ENCODE peak calls at places on chromosomes 5 and 9, in five cellular contexts. One of them, this sample, is unnamed. For H3K4me1, the result is how much of the 10 kb centered on the place peaks cover.

GRCh38 chr9:110179734-110180133 is 28.2 kb downstream of the C9orf152 start:
- DNase-seq in fibroblast of lung: peak
- DNase-seq in K562: no peak
- DNase-seq in right lobe of liver: no peak
- DNase-seq in Peyer's patch: no peak
- DNase-seq in this sample: no peak

GRCh38 chr5:6162175-6162574 is 216.2 kb downstream of the MED10 start:
- DNase-seq in K562: no peak
- DNase-seq in right lobe of liver: no peak
- DNase-seq in fibroblast of lung: no peak
- DNase-seq in Peyer's patch: no peak
- DNase-seq in this sample: no peak

GRCh38 chr5:181181650-181182565 is 23.1 kb downstream of the TRIM7 start:
- DNase-seq in fibroblast of lung: peak
- DNase-seq in right lobe of liver: peak
- DNase-seq in Peyer's patch: peak
- DNase-seq in K562: peak
- DNase-seq in this sample: peak

GRCh38 chr9:110942522-110942921 is 95.7 kb downstream of the LPAR1 start:
- DNase-seq in fibroblast of lung: peak
- DNase-seq in K562: no peak
- DNase-seq in Peyer's patch: no peak
- DNase-seq in right lobe of liver: no peak
- DNase-seq in this sample: no peak

GRCh38 chr5:103132684-103133083 is 12.6 kb downstream of the PPIP5K2 start:
- DNase-seq in Peyer's patch: no peak
- DNase-seq in K562: no peak
- DNase-seq in right lobe of liver: no peak
- DNase-seq in fibroblast of lung: no peak
- DNase-seq in this sample: no peak

GRCh38 chr9:105911104-105911911 is 217.0 kb downstream of the TMEM38B start:
- DNase-seq in Peyer's patch: no peak
- DNase-seq in K562: no peak
- DNase-seq in fibroblast of lung: peak
- DNase-seq in right lobe of liver: no peak
- DNase-seq in this sample: no peak

GRCh38 chr9:129838707-129839259 is 3.5 kb downstream of the USP20 start:
- DNase-seq in K562: peak
- DNase-seq in Peyer's patch: no peak
- DNase-seq in right lobe of liver: no peak
- DNase-seq in fibroblast of lung: peak
- DNase-seq in this sample: no peak

GRCh38 chr9:91302831-91303230 is 58.9 kb downstream of the AUH start:
- DNase-seq in right lobe of liver: no peak
- DNase-seq in Peyer's patch: no peak
- DNase-seq in K562: no peak
- DNase-seq in fibroblast of lung: peak
- DNase-seq in this sample: no peak

GRCh38 chr5:9066349-9066748 is 479.5 kb downstream of the SEMA5A start:
- DNase-seq in K562: no peak
- DNase-seq in Peyer's patch: no peak
- DNase-seq in right lobe of liver: no peak
- DNase-seq in fibroblast of lung: no peak
- DNase-seq in this sample: no peak

DNA sequence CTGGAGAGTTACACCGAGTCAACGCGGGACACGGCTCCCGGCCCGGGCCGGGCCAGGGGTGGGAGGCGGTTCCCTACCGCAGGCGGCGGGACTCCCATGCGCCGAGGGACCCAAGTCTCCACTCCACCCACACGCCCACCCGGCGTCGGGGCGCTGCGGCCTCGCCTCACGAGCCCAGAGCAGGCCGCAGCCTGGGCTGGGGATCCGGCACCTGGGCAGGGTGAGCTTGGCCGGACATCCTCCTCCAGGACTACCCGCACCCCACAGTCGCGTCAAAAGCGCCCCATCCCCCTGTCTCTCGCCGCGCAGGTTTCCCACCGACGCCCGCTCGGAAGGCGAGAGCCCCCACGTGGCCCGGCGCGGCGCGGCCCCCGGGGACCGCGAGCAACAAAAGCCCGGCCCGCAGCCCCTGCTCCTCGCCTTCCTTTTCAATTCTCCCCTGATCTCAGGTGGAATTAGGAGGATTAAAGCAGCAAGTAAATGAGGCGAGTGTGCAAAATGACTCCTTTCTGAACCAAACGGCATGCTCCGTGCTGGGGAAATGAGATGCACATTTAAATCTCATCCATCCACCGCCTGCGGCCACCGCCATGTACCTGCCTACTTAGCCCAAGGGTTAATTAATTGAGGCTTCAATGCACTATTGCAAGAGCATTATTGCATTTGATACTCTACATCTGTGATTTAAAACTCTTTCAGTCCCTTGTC is 196.6 kb upstream of the TBCA start:
- DNase-seq in K562: no peak
- DNase-seq in right lobe of liver: peak
- DNase-seq in fibroblast of lung: peak
- DNase-seq in Peyer's patch: no peak
- DNase-seq in this sample: peak
- H3K4me3 ChIP-seq in K562: no peak
- H3K4me3 ChIP-seq in right lobe of liver: peak
- H3K4me3 ChIP-seq in fibroblast of lung: no peak
- H3K4me3 ChIP-seq in Peyer's patch: peak
- H3K4me3 ChIP-seq in this sample: peak

GRCh38 chr5:59003124-59003523 is 420.2 kb downstream of the RAB3C start:
- DNase-seq in fibroblast of lung: no peak
- DNase-seq in K562: no peak
- DNase-seq in Peyer's patch: no peak
- DNase-seq in right lobe of liver: no peak
- DNase-seq in this sample: no peak

GRCh38 chr5:59008816-59009473 is 426.1 kb downstream of the RAB3C start:
- DNase-seq in K562: no peak
- DNase-seq in right lobe of liver: no peak
- DNase-seq in fibroblast of lung: no peak
- DNase-seq in Peyer's patch: no peak
- DNase-seq in this sample: no peak

GRCh38 chr5:59005934-59006701 is 423.2 kb downstream of the RAB3C start:
- DNase-seq in right lobe of liver: no peak
- DNase-seq in K562: no peak
- DNase-seq in fibroblast of lung: no peak
- DNase-seq in Peyer's patch: no peak
- DNase-seq in this sample: no peak

GRCh38 chr5:59003641-59004040 is 420.8 kb downstream of the RAB3C start:
- DNase-seq in Peyer's patch: no peak
- DNase-seq in K562: no peak
- DNase-seq in right lobe of liver: no peak
- DNase-seq in fibroblast of lung: no peak
- DNase-seq in this sample: no peak

GRCh38 chr5:59007460-59008063 is 424.7 kb downstream of the RAB3C start:
- DNase-seq in K562: peak
- DNase-seq in Peyer's patch: no peak
- DNase-seq in fibroblast of lung: peak
- DNase-seq in right lobe of liver: no peak
- DNase-seq in this sample: no peak
- TF ChIP-seq CTCF in K562: no peak
- TF ChIP-seq CTCF in Peyer's patch: peak
- TF ChIP-seq CTCF in fibroblast of lung: peak
- TF ChIP-seq CTCF in right lobe of liver: peak
- TF ChIP-seq CTCF in this sample: peak

GRCh38 chr5:174918655-174919054 is 194.3 kb downstream of the MSX2 start:
- DNase-seq in right lobe of liver: no peak
- DNase-seq in fibroblast of lung: no peak
- DNase-seq in Peyer's patch: no peak
- DNase-seq in K562: no peak
- DNase-seq in this sample: no peak
- H3K4me1 ChIP-seq in right lobe of liver: under half
- H3K4me1 ChIP-seq in fibroblast of lung: under half
- H3K4me1 ChIP-seq in Peyer's patch: under half
- H3K4me1 ChIP-seq in K562: under half
- H3K4me1 ChIP-seq in this sample: under half

DNA sequence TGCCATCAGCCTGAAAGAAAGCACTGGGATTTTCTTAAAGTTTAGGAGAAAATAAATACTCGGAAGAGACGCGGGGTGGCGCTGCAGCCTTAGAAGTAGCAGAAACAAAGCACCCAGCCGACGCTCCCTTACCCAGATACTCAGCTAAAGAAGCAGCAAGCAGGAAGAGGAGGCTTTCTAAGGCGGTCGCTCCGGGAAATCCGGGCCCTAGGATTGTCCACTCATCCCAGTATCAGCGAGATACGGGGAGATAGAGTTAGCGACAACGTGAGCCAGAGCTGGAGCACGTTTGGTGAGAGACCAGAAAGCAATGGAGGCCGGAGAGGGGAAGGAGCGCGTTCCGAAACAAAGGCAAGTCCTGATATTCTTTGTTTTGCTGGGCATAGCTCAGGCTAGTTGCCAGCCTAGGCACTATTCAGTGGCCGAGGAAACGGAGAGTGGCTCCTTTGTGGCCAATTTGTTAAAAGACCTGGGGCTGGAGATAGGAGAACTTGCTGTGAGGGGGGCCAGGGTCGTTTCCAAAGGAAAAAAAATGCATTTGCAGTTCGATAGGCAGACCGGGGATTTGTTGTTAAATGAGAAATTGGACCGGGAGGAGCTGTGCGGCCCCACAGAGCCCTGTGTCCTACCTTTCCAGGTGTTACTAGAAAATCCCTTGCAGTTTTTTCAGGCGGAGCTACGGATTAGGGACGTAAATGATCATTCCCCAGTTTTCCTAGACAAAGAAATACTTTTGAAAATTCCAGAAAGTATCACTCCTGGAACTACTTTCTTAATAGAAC is at the start of gene PCDHB2:
- DNase-seq in fibroblast of lung: peak
- DNase-seq in K562: peak
- DNase-seq in right lobe of liver: no peak
- DNase-seq in Peyer's patch: no peak
- DNase-seq in this sample: peak
- H3K4me3 ChIP-seq in fibroblast of lung: no peak
- H3K4me3 ChIP-seq in K562: peak
- H3K4me3 ChIP-seq in right lobe of liver: no peak
- H3K4me3 ChIP-seq in Peyer's patch: no peak
- H3K4me3 ChIP-seq in this sample: peak

GRCh38 chr9:133149130-133150015 is 14.3 kb downstream of the GBGT1 start:
- DNase-seq in Peyer's patch: peak
- DNase-seq in right lobe of liver: peak
- DNase-seq in K562: peak
- DNase-seq in fibroblast of lung: peak
- DNase-seq in this sample: peak
- TF ChIP-seq CTCF in Peyer's patch: peak
- TF ChIP-seq CTCF in right lobe of liver: peak
- TF ChIP-seq CTCF in K562: peak
- TF ChIP-seq CTCF in fibroblast of lung: no peak
- TF ChIP-seq CTCF in this sample: peak